ENCODE peak calls at places on chromosomes 7 and 10, in six cellular contexts. One of them, this sample, is unnamed.

GRCh38 chr7:13282377-13282980 is 595.0 kb downstream of the ARL4A start:
- DNase-seq in GM23248: peak; percentile 73
- DNase-seq in H9: no peak
- DNase-seq in PC-9: no peak
- DNase-seq in PC-3: peak; percentile 57
- DNase-seq in mammary epithelial cell: no peak
- DNase-seq in this sample: peak; percentile 36

GRCh38 chr7:106644999-106645398 is 16.0 kb downstream of the CCDC71L start:
- DNase-seq in GM23248: no peak
- DNase-seq in PC-9: no peak
- DNase-seq in H9: no peak
- DNase-seq in mammary epithelial cell: no peak
- DNase-seq in PC-3: no peak
- DNase-seq in this sample: no peak

GRCh38 chr7:68977709-68978108 is 620.6 kb upstream of the AUTS2 start:
- DNase-seq in mammary epithelial cell: no peak
- DNase-seq in PC-3: no peak
- DNase-seq in GM23248: peak; percentile 3
- DNase-seq in PC-9: no peak
- DNase-seq in H9: no peak
- DNase-seq in this sample: no peak

GRCh38 chr10:63542835-63543575 is 21.8 kb downstream of the REEP3 start:
- DNase-seq in GM23248: peak; percentile 63
- DNase-seq in PC-3: peak; percentile 57
- DNase-seq in mammary epithelial cell: peak; percentile 46
- DNase-seq in PC-9: no peak
- DNase-seq in H9: no peak
- DNase-seq in this sample: peak; percentile 50

GRCh38 chr10:94066411-94066810 is 72.7 kb downstream of the PLCE1 start:
- DNase-seq in GM23248: peak; percentile 60
- DNase-seq in PC-9: no peak
- DNase-seq in mammary epithelial cell: peak; percentile 5
- DNase-seq in H9: peak; percentile 38
- DNase-seq in PC-3: peak; percentile 14
- DNase-seq in this sample: peak; percentile 65

GRCh38 chr7:100684534-100685042 is 9.5 kb downstream of the GIGYF1 start:
- DNase-seq in GM23248: no peak
- DNase-seq in H9: no peak
- DNase-seq in PC-3: no peak
- DNase-seq in PC-9: no peak
- DNase-seq in mammary epithelial cell: no peak
- DNase-seq in this sample: no peak

GRCh38 chr7:142478479-142479220 is 220.8 kb upstream of the PRSS58 start:
- DNase-seq in PC-3: peak; percentile 74
- DNase-seq in mammary epithelial cell: peak; percentile 46
- DNase-seq in H9: no peak
- DNase-seq in PC-9: peak; percentile 74
- DNase-seq in GM23248: peak; percentile 71
- DNase-seq in this sample: peak; percentile 71

GRCh38 chr7:24572014-24572413 is 1.2 kb upstream of the PALS2 start:
- DNase-seq in PC-9: no peak
- DNase-seq in mammary epithelial cell: no peak
- DNase-seq in H9: no peak
- DNase-seq in PC-3: no peak
- DNase-seq in GM23248: peak; percentile 1
- DNase-seq in this sample: no peak

GRCh38 chr10:105502076-105502475 is 861.0 kb downstream of the SORCS3 start:
- DNase-seq in PC-3: no peak
- DNase-seq in H9: no peak
- DNase-seq in GM23248: no peak
- DNase-seq in PC-9: no peak
- DNase-seq in mammary epithelial cell: no peak
- DNase-seq in this sample: no peak

GRCh38 chr7:118109607-118110006 is 74.4 kb upstream of the LSM8 start:
- DNase-seq in mammary epithelial cell: peak; percentile 63
- DNase-seq in H9: no peak
- DNase-seq in GM23248: no peak
- DNase-seq in PC-3: peak; percentile 78
- DNase-seq in PC-9: peak; percentile 59
- DNase-seq in this sample: no peak

GRCh38 chr10:71092812-71093391 is 119.5 kb upstream of the UNC5B start:
- DNase-seq in mammary epithelial cell: no peak
- DNase-seq in H9: no peak
- DNase-seq in GM23248: no peak
- DNase-seq in PC-3: no peak
- DNase-seq in PC-9: no peak
- DNase-seq in this sample: no peak

GRCh38 chr7:25861704-25862253 is 290.2 kb upstream of the NFE2L3 start:
- DNase-seq in PC-9: no peak
- DNase-seq in mammary epithelial cell: no peak
- DNase-seq in PC-3: no peak
- DNase-seq in GM23248: peak; percentile 40
- DNase-seq in H9: no peak
- DNase-seq in this sample: no peak

GRCh38 chr10:19929466-19930140 is 113.4 kb downstream of the PLXDC2 start:
- DNase-seq in mammary epithelial cell: peak; percentile 80
- DNase-seq in GM23248: peak; percentile 74
- DNase-seq in PC-9: no peak
- DNase-seq in H9: no peak
- DNase-seq in PC-3: no peak
- DNase-seq in this sample: peak; percentile 84

GRCh38 chr10:60907972-60908371 is 36.0 kb downstream of the RHOBTB1 start:
- DNase-seq in PC-9: no peak
- DNase-seq in H9: no peak
- DNase-seq in PC-3: no peak
- DNase-seq in GM23248: no peak
- DNase-seq in mammary epithelial cell: no peak
- DNase-seq in this sample: no peak

GRCh38 chr7:73999664-74000420 is 28.1 kb upstream of the ELN start:
- DNase-seq in GM23248: peak; percentile 93
- DNase-seq in H9: no peak
- DNase-seq in PC-9: no peak
- DNase-seq in PC-3: no peak
- DNase-seq in mammary epithelial cell: no peak
- DNase-seq in this sample: peak; percentile 85

GRCh38 chr10:70809011-70809611 is 6.6 kb upstream of the SGPL1 start:
- DNase-seq in PC-9: peak; percentile 92
- DNase-seq in GM23248: peak; percentile 32
- DNase-seq in mammary epithelial cell: peak; percentile 39
- DNase-seq in H9: no peak
- DNase-seq in PC-3: peak; percentile 85
- DNase-seq in this sample: no peak

GRCh38 chr10:1187855-1188555 is 131.8 kb downstream of the WDR37 start:
- DNase-seq in GM23248: no peak
- DNase-seq in PC-3: no peak
- DNase-seq in H9: no peak
- DNase-seq in PC-9: no peak
- DNase-seq in mammary epithelial cell: no peak
- DNase-seq in this sample: no peak

GRCh38 chr10:80421369-80422220 is 13.2 kb downstream of the PRXL2A start:
- DNase-seq in PC-3: no peak
- DNase-seq in mammary epithelial cell: no peak
- DNase-seq in GM23248: no peak
- DNase-seq in PC-9: no peak
- DNase-seq in H9: no peak
- DNase-seq in this sample: no peak

GRCh38 chr7:5423844-5424688 is 432 bp upstream of the TNRC18 start:
- DNase-seq in GM23248: peak; percentile 100
- DNase-seq in H9: peak; percentile 97
- DNase-seq in PC-9: peak; percentile 93
- DNase-seq in PC-3: peak; percentile 97
- DNase-seq in mammary epithelial cell: peak; percentile 97
- DNase-seq in this sample: peak; percentile 100

GRCh38 chr7:116670409-116671036 is 1.5 kb upstream of the MET start:
- DNase-seq in mammary epithelial cell: peak; percentile 37
- DNase-seq in GM23248: no peak
- DNase-seq in PC-3: no peak
- DNase-seq in PC-9: no peak
- DNase-seq in H9: no peak
- DNase-seq in this sample: no peak

GRCh38 chr10:129863231-129863663 is 100.8 kb downstream of the EBF3 start:
- DNase-seq in GM23248: no peak
- DNase-seq in mammary epithelial cell: no peak
- DNase-seq in H9: peak; percentile 53
- DNase-seq in PC-9: no peak
- DNase-seq in PC-3: no peak
- DNase-seq in this sample: no peak

GRCh38 chr10:78578929-78579328 is 489.8 kb upstream of the ZMIZ1 start:
- DNase-seq in GM23248: peak; percentile 24
- DNase-seq in PC-3: peak; percentile 64
- DNase-seq in mammary epithelial cell: peak; percentile 5
- DNase-seq in PC-9: no peak
- DNase-seq in H9: no peak
- DNase-seq in this sample: peak; percentile 66

GRCh38 chr10:33381897-33382578 is 47.6 kb upstream of the NRP1 start:
- DNase-seq in H9: no peak
- DNase-seq in mammary epithelial cell: no peak
- DNase-seq in PC-3: no peak
- DNase-seq in PC-9: no peak
- DNase-seq in GM23248: peak; percentile 95
- DNase-seq in this sample: peak; percentile 73

GRCh38 chr7:114478384-114478783 is 63.8 kb downstream of the FOXP2 start:
- DNase-seq in H9: no peak
- DNase-seq in GM23248: peak; percentile 14
- DNase-seq in PC-3: no peak
- DNase-seq in PC-9: no peak
- DNase-seq in mammary epithelial cell: no peak
- DNase-seq in this sample: peak; percentile 28

GRCh38 chr7:70646551-70647248 is 485.2 kb upstream of the GALNT17 start:
- DNase-seq in H9: no peak
- DNase-seq in GM23248: peak; percentile 6
- DNase-seq in mammary epithelial cell: no peak
- DNase-seq in PC-3: no peak
- DNase-seq in PC-9: no peak
- DNase-seq in this sample: no peak

GRCh38 chr10:117540640-117541404 is 1.7 kb upstream of the EMX2 start:
- DNase-seq in H9: no peak
- DNase-seq in mammary epithelial cell: no peak
- DNase-seq in PC-3: no peak
- DNase-seq in PC-9: no peak
- DNase-seq in GM23248: no peak
- DNase-seq in this sample: no peak

GRCh38 chr10:127252818-127253217 is 56.4 kb upstream of the INSYN2A start:
- DNase-seq in PC-3: no peak
- DNase-seq in H9: no peak
- DNase-seq in mammary epithelial cell: no peak
- DNase-seq in GM23248: no peak
- DNase-seq in PC-9: no peak
- DNase-seq in this sample: no peak

GRCh38 chr7:151469281-151469680 is 29.3 kb upstream of the CRYGN start:
- DNase-seq in PC-9: no peak
- DNase-seq in GM23248: no peak
- DNase-seq in mammary epithelial cell: no peak
- DNase-seq in PC-3: no peak
- DNase-seq in H9: no peak
- DNase-seq in this sample: no peak
- H3K4me1 ChIP-seq in PC-9: no peaks in the 10 kb centered on the region
- H3K4me1 ChIP-seq in GM23248: no peaks in the 10 kb centered on the region
- H3K4me1 ChIP-seq in mammary epithelial cell: no peaks in the 10 kb centered on the region
- H3K4me1 ChIP-seq in PC-3: peaks cover 9% of the 10 kb centered on the region
- H3K4me1 ChIP-seq in H9: peaks cover 17% of the 10 kb centered on the region
- H3K4me1 ChIP-seq in this sample: no peaks in the 10 kb centered on the region

DNA sequence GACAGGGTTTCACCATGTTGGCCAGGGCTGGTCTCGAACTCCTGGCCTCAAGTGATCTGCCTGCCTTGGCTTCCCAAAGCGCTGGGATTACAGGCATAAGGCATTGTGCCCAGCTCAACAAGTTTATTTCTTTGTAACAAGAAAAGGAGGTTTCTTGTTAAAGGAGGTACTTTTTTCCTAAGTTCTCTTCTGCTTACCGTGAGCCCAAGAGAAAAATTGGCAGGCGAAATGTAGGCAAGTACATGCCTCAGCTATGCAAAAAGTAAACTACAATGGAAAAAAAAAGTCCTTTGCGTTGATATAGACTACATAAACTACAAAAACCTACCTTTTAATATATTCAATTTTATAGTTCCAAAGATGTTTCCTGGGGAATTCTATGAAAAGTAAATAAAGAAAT is 122.6 kb downstream of the DKK1 start:
- DNase-seq in PC-9: no peak
- DNase-seq in mammary epithelial cell: no peak
- DNase-seq in GM23248: peak; percentile 66
- DNase-seq in PC-3: no peak
- DNase-seq in H9: no peak
- DNase-seq in this sample: peak; percentile 70
- H3K9me3 ChIP-seq in PC-9: no peaks in the 10 kb centered on the region
- H3K9me3 ChIP-seq in mammary epithelial cell: no peaks in the 10 kb centered on the region
- H3K9me3 ChIP-seq in GM23248: no peaks in the 10 kb centered on the region
- H3K9me3 ChIP-seq in PC-3: peaks cover 3% of the 10 kb centered on the region
- H3K9me3 ChIP-seq in H9: no peaks in the 10 kb centered on the region
- H3K9me3 ChIP-seq in this sample: no peaks in the 10 kb centered on the region

DNA sequence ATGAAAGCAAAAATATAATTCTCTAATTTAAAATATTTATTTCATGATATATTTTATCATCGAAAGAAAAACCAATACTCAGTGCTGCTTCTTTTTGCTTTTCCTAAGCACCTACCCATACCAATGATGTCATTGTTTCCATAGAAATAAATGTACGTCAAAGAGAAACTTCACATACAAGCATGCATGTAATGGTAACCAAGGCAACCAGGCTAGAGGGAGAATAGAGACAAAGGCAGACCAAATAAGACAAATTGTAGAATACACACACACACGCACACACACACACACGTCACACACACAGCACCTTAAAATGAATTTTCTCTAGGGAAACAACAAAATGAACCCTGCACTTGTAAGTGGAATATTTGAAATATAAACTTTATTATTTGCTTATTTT is 75.5 kb downstream of the MACC1 start:
- DNase-seq in mammary epithelial cell: no peak
- DNase-seq in GM23248: no peak
- DNase-seq in H9: no peak
- DNase-seq in PC-9: no peak
- DNase-seq in PC-3: no peak
- DNase-seq in this sample: peak; percentile 74
- H2AFZ ChIP-seq in mammary epithelial cell: no peak overlapping the region
- H2AFZ ChIP-seq in GM23248: no peak overlapping the region
- H2AFZ ChIP-seq in H9: no peak overlapping the region
- H2AFZ ChIP-seq in PC-9: no peak overlapping the region
- H2AFZ ChIP-seq in PC-3: no peak overlapping the region
- H2AFZ ChIP-seq in this sample: no peak overlapping the region

GRCh38 chr10:124601016-124601415 is 139.4 kb downstream of the LHPP start:
- DNase-seq in PC-9: no peak
- DNase-seq in PC-3: no peak
- DNase-seq in GM23248: no peak
- DNase-seq in mammary epithelial cell: no peak
- DNase-seq in H9: no peak
- DNase-seq in this sample: no peak
- H3K4me1 ChIP-seq in PC-9: no peaks in the 10 kb centered on the region
- H3K4me1 ChIP-seq in PC-3: no peaks in the 10 kb centered on the region
- H3K4me1 ChIP-seq in GM23248: no peaks in the 10 kb centered on the region
- H3K4me1 ChIP-seq in mammary epithelial cell: no peaks in the 10 kb centered on the region
- H3K4me1 ChIP-seq in H9: no peaks in the 10 kb centered on the region
- H3K4me1 ChIP-seq in this sample: no peaks in the 10 kb centered on the region

DNA sequence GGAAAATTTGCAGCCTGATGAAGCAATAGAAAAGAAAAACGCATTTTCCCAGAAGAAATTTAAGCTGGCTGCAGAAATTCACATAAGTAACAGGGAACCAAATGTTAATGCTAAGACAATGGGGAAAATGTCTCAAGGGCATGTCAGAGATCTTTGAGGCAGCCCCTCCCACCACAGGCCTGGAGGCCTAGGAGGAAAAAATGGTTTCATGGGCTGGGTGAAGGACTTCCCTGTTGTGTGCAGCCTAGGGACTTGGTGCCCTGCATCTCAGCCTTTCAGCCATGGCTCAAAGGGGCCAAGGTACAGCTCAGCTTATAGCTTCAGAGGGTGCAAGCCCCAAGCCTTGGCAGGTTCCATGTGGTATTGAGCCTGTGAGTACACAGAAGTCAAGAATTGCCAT is 476.1 kb upstream of the DPP6 start:
- DNase-seq in mammary epithelial cell: no peak
- DNase-seq in PC-3: no peak
- DNase-seq in GM23248: no peak
- DNase-seq in PC-9: no peak
- DNase-seq in H9: no peak
- DNase-seq in this sample: no peak
- H3K9me3 ChIP-seq in mammary epithelial cell: peaks cover 13% of the 10 kb centered on the region
- H3K9me3 ChIP-seq in PC-3: peaks cover 3% of the 10 kb centered on the region
- H3K9me3 ChIP-seq in GM23248: no peaks in the 10 kb centered on the region
- H3K9me3 ChIP-seq in PC-9: no peaks in the 10 kb centered on the region
- H3K9me3 ChIP-seq in H9: peaks cover 50% of the 10 kb centered on the region
- H3K9me3 ChIP-seq in this sample: no peaks in the 10 kb centered on the region